ENCODE peak calls at places on chromosomes 2 and 18, in five cellular contexts. U, S, V, N and O are unnamed samples.

GRCh38 chr2:30971291-30972025 is 164.2 kb upstream of the CAPN13 start:
- DNase-seq in U (no peak), S (no peak), V (no peak), N (no peak), O (no peak)

GRCh38 chr2:192162392-192163042 is 32.2 kb downstream of the TMEFF2 start:
- DNase-seq in U (peak; percentile 41), S (peak; percentile 31), V (no peak), N (peak; percentile 72), O (peak; percentile 33)

GRCh38 chr2:84924173-84925106 is 19.0 kb downstream of the TMSB10 start:
- DNase-seq in U (no peak), S (no peak), V (peak; percentile 19), N (no peak), O (no peak)

GRCh38 chr2:47521666-47522285 is 118.8 kb downstream of the MSH2 start:
- DNase-seq in U (no peak), S (no peak), V (no peak), N (no peak), O (no peak)

GRCh38 chr2:14420851-14421250 is 211.7 kb upstream of the LRATD1 start:
- DNase-seq in U (no peak), S (no peak), V (no peak), N (no peak), O (no peak)

GRCh38 chr2:7692657-7693161 is 775.5 kb downstream of the RNF144A start:
- DNase-seq in U (peak; percentile 94), S (no peak), V (peak; percentile 15), N (no peak), O (no peak)

GRCh38 chr2:152468832-152469692 is 134.1 kb downstream of the FMNL2 start:
- DNase-seq in U (no peak), S (no peak), V (no peak), N (no peak), O (no peak)

GRCh38 chr2:55161295-55162210 is 70.5 kb downstream of the CLHC1 start:
- DNase-seq in U (no peak), S (peak; percentile 50), V (no peak), N (no peak), O (no peak)

GRCh38 chr2:158321264-158321663 is 135.3 kb downstream of the CCDC148 start:
- DNase-seq in U (no peak), S (no peak), V (no peak), N (peak; percentile 53), O (no peak)

GRCh38 chr2:238706673-238707072 is 141.2 kb upstream of the TWIST2 start:
- DNase-seq in U (no peak), S (no peak), V (no peak), N (no peak), O (no peak)
- TF ChIP-seq CTCF in U (peak; percentile 27), S (no peak), V (no peak), N (no peak), O (no peak)

GRCh38 chr18:78884502-78884901 is 95.1 kb upstream of the SALL3 start:
- DNase-seq in U (no peak), S (no peak), V (no peak), N (no peak), O (no peak)
- TF ChIP-seq CTCF in U (peak; percentile 6), S (no peak), V (no peak), N (no peak), O (no peak)

GRCh38 chr18:76847926-76848325 is 25.6 kb downstream of the ZNF236 start:
- DNase-seq in U (no peak), S (no peak), V (no peak), N (no peak), O (no peak)
- TF ChIP-seq CTCF in U (no peak), S (no peak), V (no peak), N (peak; percentile 30), O (no peak)

DNA sequence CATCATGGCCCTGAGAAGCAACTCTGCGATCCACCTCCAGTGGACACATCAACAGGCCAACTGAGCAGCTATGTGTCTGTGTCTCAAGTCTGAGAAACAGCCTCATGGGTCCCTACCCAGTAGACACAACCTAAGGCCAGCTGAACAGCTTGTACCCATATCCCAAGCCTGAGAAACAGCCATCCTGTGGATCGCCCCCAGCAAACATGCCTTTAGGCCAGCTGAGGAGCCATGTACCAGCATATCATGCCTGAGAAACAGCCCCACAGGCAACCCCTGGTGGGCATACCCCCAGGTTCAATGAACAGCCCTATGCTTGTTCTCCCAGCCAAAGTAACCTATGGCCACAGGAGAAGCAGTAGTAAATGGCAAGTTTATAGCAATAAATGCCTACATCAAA is 126.7 kb upstream of the OTX1 start:
- DNase-seq in U (no peak), S (no peak), V (no peak), N (no peak), O (no peak)
- TF ChIP-seq CTCF in U (no peak), S (no peak), V (no peak), N (no peak), O (no peak)

GRCh38 chr2:144010096-144010495 is 509.8 kb downstream of the ZEB2 start:
- DNase-seq in U (no peak), S (no peak), V (no peak), N (no peak), O (no peak)

GRCh38 chr2:144006139-144006538 is 513.8 kb downstream of the ZEB2 start:
- DNase-seq in U (no peak), S (no peak), V (no peak), N (no peak), O (no peak)

GRCh38 chr2:144004742-144005141 is 515.2 kb downstream of the ZEB2 start:
- DNase-seq in U (no peak), S (no peak), V (no peak), N (no peak), O (no peak)
- TF ChIP-seq CTCF in U (no peak), S (no peak), V (no peak), N (no peak), O (no peak)